ENCODE peak calls at places on chromosome 1, in five cellular contexts. D, B, V, N and Y are unnamed samples.

GRCh38 chr1:168340796-168341510 is 60.3 kb downstream of the TBX19 start:
- DNase-seq in D (no peak), B (no peak), V (no peak), N (no peak), Y (no peak)

GRCh38 chr1:21256776-21257175 is 33.5 kb downstream of the ECE1 start:
- DNase-seq in N (no peak), V (no peak), D (no peak), B (no peak), Y (no peak)

GRCh38 chr1:227889047-227889862 is 58.5 kb downstream of the WNT9A start:
- DNase-seq in V (no peak), N (no peak), D (peak), B (no peak), Y (no peak)

GRCh38 chr1:226549094-226549936 is 751 bp downstream of the STUM start:
- DNase-seq in D (no peak), B (peak), V (no peak), N (no peak), Y (no peak)

GRCh38 chr1:39761557-39762260 is 9.4 kb downstream of the OXCT2 start:
- DNase-seq in B (no peak), V (no peak), N (no peak), D (no peak), Y (no peak)

GRCh38 chr1:153456396-153456795 is 4.1 kb downstream of the S100A7 start:
- DNase-seq in D (no peak), V (no peak), B (no peak), N (no peak), Y (no peak)

GRCh38 chr1:225877570-225877969 is 4.6 kb downstream of the TMEM63A start:
- DNase-seq in N (peak), B (peak), V (no peak), D (peak), Y (no peak)

GRCh38 chr1:214537219-214537618 is 14.2 kb downstream of the PTPN14 start:
- DNase-seq in N (no peak), B (no peak), D (no peak), V (no peak), Y (no peak)

GRCh38 chr1:173122958-173123852 is 72.5 kb upstream of the TNFSF18 start:
- DNase-seq in B (peak), D (no peak), N (peak), V (no peak), Y (peak)

GRCh38 chr1:214022229-214022791 is 34.5 kb downstream of the PROX1 start:
- DNase-seq in D (no peak), N (no peak), V (no peak), B (no peak), Y (no peak)

GRCh38 chr1:39984951-39985350 is 30.0 kb downstream of the MFSD2A start:
- DNase-seq in B (no peak), D (no peak), N (no peak), V (no peak), Y (no peak)

GRCh38 chr1:151196292-151196800 is 2.0 kb upstream of the PIP5K1A start:
- DNase-seq in B (peak), V (peak), N (peak), D (peak), Y (no peak)

GRCh38 chr1:5513891-5514515 is 478.2 kb downstream of the NPHP4 start:
- DNase-seq in N (no peak), V (no peak), D (no peak), B (no peak), Y (no peak)

GRCh38 chr1:22717038-22717758 is 6.6 kb downstream of the EPHB2 start:
- DNase-seq in V (no peak), B (no peak), N (no peak), D (peak), Y (no peak)

GRCh38 chr1:198175418-198176170 is 18.8 kb downstream of the NEK7 start:
- DNase-seq in N (no peak), D (no peak), V (no peak), B (no peak), Y (no peak)

GRCh38 chr1:24111264-24111997 is 504 bp downstream of the MYOM3 start:
- DNase-seq in D (no peak), N (no peak), B (no peak), V (no peak), Y (no peak)

GRCh38 chr1:46301406-46302090 is 1.9 kb downstream of the LRRC41 start:
- DNase-seq in V (no peak), N (peak), D (peak), B (no peak), Y (peak)

GRCh38 chr1:23444104-23444533 is 19.6 kb upstream of the TCEA3 start:
- DNase-seq in V (no peak), B (no peak), N (no peak), D (no peak), Y (no peak)

GRCh38 chr1:151653397-151653796 is 41.5 kb downstream of the SNX27 start:
- DNase-seq in V (no peak), N (no peak), D (no peak), B (no peak), Y (no peak)

GRCh38 chr1:11132571-11133293 is 33.1 kb upstream of the EXOSC10 start:
- DNase-seq in N (no peak), V (no peak), B (no peak), D (no peak), Y (no peak)

GRCh38 chr1:33032126-33032869 is 4.4 kb downstream of the AK2 start:
- DNase-seq in N (no peak), B (no peak), V (no peak), D (no peak), Y (no peak)
- TF ChIP-seq HDAC2 in N (no peak), B (no peak), V (no peak), D (no peak), Y (no peak)

GRCh38 chr1:113887776-113888175 is 395 bp upstream of the BCL2L15 start:
- DNase-seq in D (no peak), N (no peak), B (no peak), V (no peak), Y (no peak)
- TF ChIP-seq HDAC2 in D (no peak), N (no peak), B (no peak), V (no peak), Y (no peak)

GRCh38 chr1:109823543-109824348 is 60.0 kb upstream of the EPS8L3 start:
- DNase-seq in B (peak), N (peak), V (no peak), D (peak), Y (no peak)
- TF ChIP-seq HDAC2 in B (no peak), N (peak), V (no peak), D (peak), Y (no peak)

DNA sequence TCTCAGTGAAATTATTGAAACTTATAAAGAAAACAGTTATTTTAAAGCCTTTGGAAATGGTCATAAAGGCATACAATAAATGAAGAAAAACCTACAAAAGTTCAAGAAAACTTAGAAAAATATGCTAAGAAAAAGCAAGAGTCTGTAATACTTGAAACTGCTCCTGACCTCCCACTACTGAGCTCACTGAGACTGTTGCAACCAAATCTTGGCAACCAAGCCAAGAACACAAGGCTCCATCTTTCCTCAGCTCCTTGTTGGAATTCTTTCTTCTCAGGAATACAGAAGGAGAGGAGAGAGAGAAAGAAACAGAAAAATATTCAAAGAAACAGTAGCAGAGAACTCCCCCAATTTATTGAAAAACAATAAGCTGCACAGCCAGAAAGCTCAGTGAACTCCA is 160.5 kb downstream of the RASAL2 start:
- DNase-seq in D (no peak), N (no peak), B (no peak), V (no peak), Y (no peak)
- TF ChIP-seq HDAC2 in D (no peak), N (no peak), B (no peak), V (no peak), Y (no peak)

GRCh38 chr1:104378414-104378813 is 628.7 kb downstream of the AMY1C start:
- DNase-seq in D (no peak), N (no peak), B (no peak), V (no peak), Y (no peak)

DNA sequence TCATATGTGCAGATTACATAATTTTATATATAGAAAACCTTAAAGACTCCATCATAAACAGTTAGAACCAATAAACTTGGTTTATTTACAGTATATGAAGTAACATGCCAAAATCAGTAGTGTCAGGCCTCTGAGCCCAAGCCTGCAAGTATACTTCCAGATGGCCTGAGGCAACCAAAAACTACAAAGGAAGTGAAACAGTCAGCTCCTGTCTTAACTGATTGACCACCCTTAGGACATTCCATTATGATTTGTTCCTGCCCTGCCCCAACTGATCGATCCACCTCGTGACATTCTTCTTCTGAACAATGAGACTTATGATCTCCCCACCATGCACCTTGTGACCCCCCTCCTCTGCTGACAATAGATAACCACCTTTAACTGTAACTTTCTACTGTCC is 630.3 kb downstream of the AMY1C start:
- DNase-seq in V (no peak), B (no peak), D (no peak), N (no peak), Y (no peak)
- TF ChIP-seq HDAC2 in V (no peak), B (no peak), D (no peak), N (no peak), Y (no peak)